ENCODE peak calls at places on chromosome 7, in nine cellular contexts. One of them, this sample, is unnamed.
A peak's percentile ranks its signal among the peaks of the same experiment; 100 is the strongest.

GRCh38 chr7:7311001-7311400 is 128.7 kb downstream of the C1GALT1 start:
- DNase-seq in substantia nigra: no peak
- DNase-seq in activated CD8-positive, alpha-beta memory T cell treated with anti-CD3 and anti-CD28 coated beads, Interleukin-2, amount 10 ng/mL, durations not matched to agents 7 days and 5 days: no peak
- DNase-seq in NCI-H446 treated with DMSO at 0.1 percent for 48 hours: no peak
- DNase-seq in Right ventricle myocardium superior: no peak
- DNase-seq in GM18507: no peak
- DNase-seq in HCEC 1CT: no peak
- DNase-seq in OCI-LY7: no peak
- DNase-seq in neural crest cell: no peak
- DNase-seq in this sample: no peak

GRCh38 chr7:9307131-9307530 is 873.7 kb downstream of the NXPH1 start:
- DNase-seq in substantia nigra: no peak
- DNase-seq in activated CD8-positive, alpha-beta memory T cell treated with anti-CD3 and anti-CD28 coated beads, Interleukin-2, amount 10 ng/mL, durations not matched to agents 7 days and 5 days: no peak
- DNase-seq in NCI-H446 treated with DMSO at 0.1 percent for 48 hours: no peak
- DNase-seq in Right ventricle myocardium superior: no peak
- DNase-seq in GM18507: no peak
- DNase-seq in HCEC 1CT: no peak
- DNase-seq in OCI-LY7: no peak
- DNase-seq in neural crest cell: no peak
- DNase-seq in this sample: no peak

GRCh38 chr7:87146740-87147386 is 5.4 kb upstream of the DMTF1 start:
- DNase-seq in substantia nigra: no peak
- DNase-seq in activated CD8-positive, alpha-beta memory T cell treated with anti-CD3 and anti-CD28 coated beads, Interleukin-2, amount 10 ng/mL, durations not matched to agents 7 days and 5 days: no peak
- DNase-seq in NCI-H446 treated with DMSO at 0.1 percent for 48 hours: peak; percentile 25
- DNase-seq in Right ventricle myocardium superior: peak; percentile 35
- DNase-seq in GM18507: no peak
- DNase-seq in HCEC 1CT: no peak
- DNase-seq in OCI-LY7: no peak
- DNase-seq in neural crest cell: no peak
- DNase-seq in this sample: no peak

GRCh38 chr7:43625453-43625852 is 42.5 kb downstream of the STK17A start:
- DNase-seq in substantia nigra: no peak
- DNase-seq in activated CD8-positive, alpha-beta memory T cell treated with anti-CD3 and anti-CD28 coated beads, Interleukin-2, amount 10 ng/mL, durations not matched to agents 7 days and 5 days: peak; percentile 83
- DNase-seq in NCI-H446 treated with DMSO at 0.1 percent for 48 hours: no peak
- DNase-seq in Right ventricle myocardium superior: no peak
- DNase-seq in GM18507: no peak
- DNase-seq in HCEC 1CT: no peak
- DNase-seq in OCI-LY7: peak; percentile 71
- DNase-seq in neural crest cell: no peak
- DNase-seq in this sample: no peak

GRCh38 chr7:45324683-45325237 is 167.2 kb downstream of the RAMP3 start:
- DNase-seq in substantia nigra: no peak
- DNase-seq in activated CD8-positive, alpha-beta memory T cell treated with anti-CD3 and anti-CD28 coated beads, Interleukin-2, amount 10 ng/mL, durations not matched to agents 7 days and 5 days: no peak
- DNase-seq in NCI-H446 treated with DMSO at 0.1 percent for 48 hours: no peak
- DNase-seq in Right ventricle myocardium superior: no peak
- DNase-seq in GM18507: no peak
- DNase-seq in HCEC 1CT: no peak
- DNase-seq in OCI-LY7: no peak
- DNase-seq in neural crest cell: no peak
- DNase-seq in this sample: no peak

GRCh38 chr7:45709168-45710034 is 135.2 kb downstream of the ADCY1 start:
- DNase-seq in substantia nigra: no peak
- DNase-seq in activated CD8-positive, alpha-beta memory T cell treated with anti-CD3 and anti-CD28 coated beads, Interleukin-2, amount 10 ng/mL, durations not matched to agents 7 days and 5 days: no peak
- DNase-seq in NCI-H446 treated with DMSO at 0.1 percent for 48 hours: no peak
- DNase-seq in Right ventricle myocardium superior: peak; percentile 77
- DNase-seq in GM18507: no peak
- DNase-seq in HCEC 1CT: peak; percentile 92
- DNase-seq in OCI-LY7: no peak
- DNase-seq in neural crest cell: no peak
- DNase-seq in this sample: no peak

GRCh38 chr7:109479388-109479787 is 909.7 kb downstream of the DNAJB9 start:
- DNase-seq in substantia nigra: no peak
- DNase-seq in activated CD8-positive, alpha-beta memory T cell treated with anti-CD3 and anti-CD28 coated beads, Interleukin-2, amount 10 ng/mL, durations not matched to agents 7 days and 5 days: no peak
- DNase-seq in NCI-H446 treated with DMSO at 0.1 percent for 48 hours: no peak
- DNase-seq in Right ventricle myocardium superior: no peak
- DNase-seq in GM18507: no peak
- DNase-seq in HCEC 1CT: no peak
- DNase-seq in OCI-LY7: no peak
- DNase-seq in neural crest cell: no peak
- DNase-seq in this sample: no peak

GRCh38 chr7:104106106-104106505 is 101.7 kb downstream of the ORC5 start:
- DNase-seq in substantia nigra: no peak
- DNase-seq in activated CD8-positive, alpha-beta memory T cell treated with anti-CD3 and anti-CD28 coated beads, Interleukin-2, amount 10 ng/mL, durations not matched to agents 7 days and 5 days: no peak
- DNase-seq in NCI-H446 treated with DMSO at 0.1 percent for 48 hours: no peak
- DNase-seq in Right ventricle myocardium superior: no peak
- DNase-seq in GM18507: no peak
- DNase-seq in HCEC 1CT: no peak
- DNase-seq in OCI-LY7: no peak
- DNase-seq in neural crest cell: no peak
- DNase-seq in this sample: no peak

GRCh38 chr7:135962802-135963201 is 14.4 kb downstream of the MTPN start:
- DNase-seq in substantia nigra: no peak
- DNase-seq in activated CD8-positive, alpha-beta memory T cell treated with anti-CD3 and anti-CD28 coated beads, Interleukin-2, amount 10 ng/mL, durations not matched to agents 7 days and 5 days: no peak
- DNase-seq in NCI-H446 treated with DMSO at 0.1 percent for 48 hours: no peak
- DNase-seq in Right ventricle myocardium superior: no peak
- DNase-seq in GM18507: no peak
- DNase-seq in HCEC 1CT: no peak
- DNase-seq in OCI-LY7: no peak
- DNase-seq in neural crest cell: no peak
- DNase-seq in this sample: no peak

GRCh38 chr7:105268511-105269392 is 120.0 kb downstream of the SRPK2 start:
- DNase-seq in substantia nigra: no peak
- DNase-seq in activated CD8-positive, alpha-beta memory T cell treated with anti-CD3 and anti-CD28 coated beads, Interleukin-2, amount 10 ng/mL, durations not matched to agents 7 days and 5 days: no peak
- DNase-seq in NCI-H446 treated with DMSO at 0.1 percent for 48 hours: no peak
- DNase-seq in Right ventricle myocardium superior: no peak
- DNase-seq in GM18507: no peak
- DNase-seq in HCEC 1CT: peak; percentile 71
- DNase-seq in OCI-LY7: peak; percentile 47
- DNase-seq in neural crest cell: no peak
- DNase-seq in this sample: peak; percentile 55

GRCh38 chr7:49324707-49325106 is 400.4 kb downstream of the CDC14C start:
- DNase-seq in substantia nigra: no peak
- DNase-seq in activated CD8-positive, alpha-beta memory T cell treated with anti-CD3 and anti-CD28 coated beads, Interleukin-2, amount 10 ng/mL, durations not matched to agents 7 days and 5 days: no peak
- DNase-seq in NCI-H446 treated with DMSO at 0.1 percent for 48 hours: peak; percentile 11
- DNase-seq in Right ventricle myocardium superior: no peak
- DNase-seq in GM18507: no peak
- DNase-seq in HCEC 1CT: no peak
- DNase-seq in OCI-LY7: peak; percentile 36
- DNase-seq in neural crest cell: no peak
- DNase-seq in this sample: no peak

GRCh38 chr7:157485361-157485831 is 148.6 kb downstream of the DNAJB6 start:
- DNase-seq in substantia nigra: no peak
- DNase-seq in activated CD8-positive, alpha-beta memory T cell treated with anti-CD3 and anti-CD28 coated beads, Interleukin-2, amount 10 ng/mL, durations not matched to agents 7 days and 5 days: peak; percentile 60
- DNase-seq in NCI-H446 treated with DMSO at 0.1 percent for 48 hours: no peak
- DNase-seq in Right ventricle myocardium superior: peak; percentile 29
- DNase-seq in GM18507: no peak
- DNase-seq in HCEC 1CT: no peak
- DNase-seq in OCI-LY7: no peak
- DNase-seq in neural crest cell: no peak
- DNase-seq in this sample: no peak

GRCh38 chr7:42493436-42494198 is 256.6 kb upstream of the GLI3 start:
- DNase-seq in substantia nigra: no peak
- DNase-seq in activated CD8-positive, alpha-beta memory T cell treated with anti-CD3 and anti-CD28 coated beads, Interleukin-2, amount 10 ng/mL, durations not matched to agents 7 days and 5 days: peak; percentile 41
- DNase-seq in NCI-H446 treated with DMSO at 0.1 percent for 48 hours: no peak
- DNase-seq in Right ventricle myocardium superior: peak; percentile 84
- DNase-seq in GM18507: no peak
- DNase-seq in HCEC 1CT: peak; percentile 73
- DNase-seq in OCI-LY7: no peak
- DNase-seq in neural crest cell: peak; percentile 35
- DNase-seq in this sample: peak; percentile 45

GRCh38 chr7:139457153-139457946 is 26.1 kb downstream of the KLRG2 start:
- DNase-seq in substantia nigra: no peak
- DNase-seq in activated CD8-positive, alpha-beta memory T cell treated with anti-CD3 and anti-CD28 coated beads, Interleukin-2, amount 10 ng/mL, durations not matched to agents 7 days and 5 days: no peak
- DNase-seq in NCI-H446 treated with DMSO at 0.1 percent for 48 hours: no peak
- DNase-seq in Right ventricle myocardium superior: no peak
- DNase-seq in GM18507: no peak
- DNase-seq in HCEC 1CT: peak; percentile 47
- DNase-seq in OCI-LY7: no peak
- DNase-seq in neural crest cell: no peak
- DNase-seq in this sample: no peak

GRCh38 chr7:150322114-150322832 is 882 bp upstream of the LRRC61 start:
- DNase-seq in substantia nigra: no peak
- DNase-seq in activated CD8-positive, alpha-beta memory T cell treated with anti-CD3 and anti-CD28 coated beads, Interleukin-2, amount 10 ng/mL, durations not matched to agents 7 days and 5 days: peak; percentile 90
- DNase-seq in NCI-H446 treated with DMSO at 0.1 percent for 48 hours: no peak
- DNase-seq in Right ventricle myocardium superior: no peak
- DNase-seq in GM18507: no peak
- DNase-seq in HCEC 1CT: no peak
- DNase-seq in OCI-LY7: no peak
- DNase-seq in neural crest cell: no peak
- DNase-seq in this sample: no peak

GRCh38 chr7:30032310-30033125 is 4.3 kb downstream of the PLEKHA8 start:
- DNase-seq in substantia nigra: no peak
- DNase-seq in activated CD8-positive, alpha-beta memory T cell treated with anti-CD3 and anti-CD28 coated beads, Interleukin-2, amount 10 ng/mL, durations not matched to agents 7 days and 5 days: no peak
- DNase-seq in NCI-H446 treated with DMSO at 0.1 percent for 48 hours: no peak
- DNase-seq in Right ventricle myocardium superior: no peak
- DNase-seq in GM18507: no peak
- DNase-seq in HCEC 1CT: peak; percentile 80
- DNase-seq in OCI-LY7: peak; percentile 70
- DNase-seq in neural crest cell: no peak
- DNase-seq in this sample: no peak

GRCh38 chr7:117731455-117731854 is 141.8 kb downstream of the CTTNBP2 start:
- DNase-seq in substantia nigra: no peak
- DNase-seq in activated CD8-positive, alpha-beta memory T cell treated with anti-CD3 and anti-CD28 coated beads, Interleukin-2, amount 10 ng/mL, durations not matched to agents 7 days and 5 days: no peak
- DNase-seq in NCI-H446 treated with DMSO at 0.1 percent for 48 hours: no peak
- DNase-seq in Right ventricle myocardium superior: peak; percentile 52
- DNase-seq in GM18507: peak; percentile 9
- DNase-seq in HCEC 1CT: no peak
- DNase-seq in OCI-LY7: no peak
- DNase-seq in neural crest cell: no peak
- DNase-seq in this sample: no peak

GRCh38 chr7:106038916-106039315 is 73.2 kb downstream of the SYPL1 start:
- DNase-seq in substantia nigra: no peak
- DNase-seq in activated CD8-positive, alpha-beta memory T cell treated with anti-CD3 and anti-CD28 coated beads, Interleukin-2, amount 10 ng/mL, durations not matched to agents 7 days and 5 days: no peak
- DNase-seq in NCI-H446 treated with DMSO at 0.1 percent for 48 hours: no peak
- DNase-seq in Right ventricle myocardium superior: no peak
- DNase-seq in GM18507: no peak
- DNase-seq in HCEC 1CT: no peak
- DNase-seq in OCI-LY7: no peak
- DNase-seq in neural crest cell: no peak
- DNase-seq in this sample: no peak

GRCh38 chr7:70698219-70698832 is 433.6 kb upstream of the GALNT17 start:
- DNase-seq in substantia nigra: no peak
- DNase-seq in activated CD8-positive, alpha-beta memory T cell treated with anti-CD3 and anti-CD28 coated beads, Interleukin-2, amount 10 ng/mL, durations not matched to agents 7 days and 5 days: no peak
- DNase-seq in NCI-H446 treated with DMSO at 0.1 percent for 48 hours: peak; percentile 41
- DNase-seq in Right ventricle myocardium superior: no peak
- DNase-seq in GM18507: no peak
- DNase-seq in HCEC 1CT: no peak
- DNase-seq in OCI-LY7: peak; percentile 70
- DNase-seq in neural crest cell: no peak
- DNase-seq in this sample: peak; percentile 63

GRCh38 chr7:150735596-150736358 is 1.4 kb upstream of the GIMAP5 start:
- DNase-seq in substantia nigra: no peak
- DNase-seq in activated CD8-positive, alpha-beta memory T cell treated with anti-CD3 and anti-CD28 coated beads, Interleukin-2, amount 10 ng/mL, durations not matched to agents 7 days and 5 days: no peak
- DNase-seq in NCI-H446 treated with DMSO at 0.1 percent for 48 hours: no peak
- DNase-seq in Right ventricle myocardium superior: no peak
- DNase-seq in GM18507: no peak
- DNase-seq in HCEC 1CT: no peak
- DNase-seq in OCI-LY7: no peak
- DNase-seq in neural crest cell: no peak
- DNase-seq in this sample: no peak

GRCh38 chr7:47670738-47671137 is 88.8 kb upstream of the TNS3 start:
- DNase-seq in substantia nigra: no peak
- DNase-seq in activated CD8-positive, alpha-beta memory T cell treated with anti-CD3 and anti-CD28 coated beads, Interleukin-2, amount 10 ng/mL, durations not matched to agents 7 days and 5 days: no peak
- DNase-seq in NCI-H446 treated with DMSO at 0.1 percent for 48 hours: no peak
- DNase-seq in Right ventricle myocardium superior: peak; percentile 38
- DNase-seq in GM18507: peak; percentile 54
- DNase-seq in HCEC 1CT: no peak
- DNase-seq in OCI-LY7: peak; percentile 99
- DNase-seq in neural crest cell: no peak
- DNase-seq in this sample: no peak

GRCh38 chr7:90472805-90473540 is 3.5 kb downstream of the PTTG1IP2 start:
- DNase-seq in substantia nigra: no peak
- DNase-seq in activated CD8-positive, alpha-beta memory T cell treated with anti-CD3 and anti-CD28 coated beads, Interleukin-2, amount 10 ng/mL, durations not matched to agents 7 days and 5 days: no peak
- DNase-seq in NCI-H446 treated with DMSO at 0.1 percent for 48 hours: no peak
- DNase-seq in Right ventricle myocardium superior: no peak
- DNase-seq in GM18507: no peak
- DNase-seq in HCEC 1CT: no peak
- DNase-seq in OCI-LY7: no peak
- DNase-seq in neural crest cell: no peak
- DNase-seq in this sample: no peak

GRCh38 chr7:130272456-130273080 is 5.9 kb downstream of the CPA2 start:
- DNase-seq in substantia nigra: no peak
- DNase-seq in activated CD8-positive, alpha-beta memory T cell treated with anti-CD3 and anti-CD28 coated beads, Interleukin-2, amount 10 ng/mL, durations not matched to agents 7 days and 5 days: no peak
- DNase-seq in NCI-H446 treated with DMSO at 0.1 percent for 48 hours: peak; percentile 63
- DNase-seq in Right ventricle myocardium superior: no peak
- DNase-seq in GM18507: no peak
- DNase-seq in HCEC 1CT: no peak
- DNase-seq in OCI-LY7: no peak
- DNase-seq in neural crest cell: peak; percentile 29
- DNase-seq in this sample: no peak

GRCh38 chr7:158413962-158414961 is 173.4 kb downstream of the PTPRN2 start:
- DNase-seq in substantia nigra: peak; percentile 71
- DNase-seq in activated CD8-positive, alpha-beta memory T cell treated with anti-CD3 and anti-CD28 coated beads, Interleukin-2, amount 10 ng/mL, durations not matched to agents 7 days and 5 days: no peak
- DNase-seq in NCI-H446 treated with DMSO at 0.1 percent for 48 hours: no peak
- DNase-seq in Right ventricle myocardium superior: no peak
- DNase-seq in GM18507: no peak
- DNase-seq in HCEC 1CT: no peak
- DNase-seq in OCI-LY7: no peak
- DNase-seq in neural crest cell: peak; percentile 27
- DNase-seq in this sample: peak; percentile 63

GRCh38 chr7:70668606-70669358 is 463.2 kb upstream of the GALNT17 start:
- DNase-seq in substantia nigra: no peak
- DNase-seq in activated CD8-positive, alpha-beta memory T cell treated with anti-CD3 and anti-CD28 coated beads, Interleukin-2, amount 10 ng/mL, durations not matched to agents 7 days and 5 days: no peak
- DNase-seq in NCI-H446 treated with DMSO at 0.1 percent for 48 hours: no peak
- DNase-seq in Right ventricle myocardium superior: peak; percentile 60
- DNase-seq in GM18507: no peak
- DNase-seq in HCEC 1CT: no peak
- DNase-seq in OCI-LY7: no peak
- DNase-seq in neural crest cell: no peak
- DNase-seq in this sample: no peak

GRCh38 chr7:150871601-150872000 is 19.3 kb downstream of the AOC1 start:
- DNase-seq in substantia nigra: no peak
- DNase-seq in activated CD8-positive, alpha-beta memory T cell treated with anti-CD3 and anti-CD28 coated beads, Interleukin-2, amount 10 ng/mL, durations not matched to agents 7 days and 5 days: no peak
- DNase-seq in NCI-H446 treated with DMSO at 0.1 percent for 48 hours: no peak
- DNase-seq in Right ventricle myocardium superior: no peak
- DNase-seq in GM18507: no peak
- DNase-seq in HCEC 1CT: no peak
- DNase-seq in OCI-LY7: no peak
- DNase-seq in neural crest cell: no peak
- DNase-seq in this sample: no peak

GRCh38 chr7:36131499-36131898 is 21.6 kb upstream of the EEPD1 start:
- DNase-seq in substantia nigra: no peak
- DNase-seq in activated CD8-positive, alpha-beta memory T cell treated with anti-CD3 and anti-CD28 coated beads, Interleukin-2, amount 10 ng/mL, durations not matched to agents 7 days and 5 days: no peak
- DNase-seq in NCI-H446 treated with DMSO at 0.1 percent for 48 hours: no peak
- DNase-seq in Right ventricle myocardium superior: no peak
- DNase-seq in GM18507: no peak
- DNase-seq in HCEC 1CT: no peak
- DNase-seq in OCI-LY7: no peak
- DNase-seq in neural crest cell: no peak
- DNase-seq in this sample: no peak

GRCh38 chr7:27155816-27156507 is 513 bp downstream of the HOXA7 start:
- DNase-seq in substantia nigra: no peak
- DNase-seq in activated CD8-positive, alpha-beta memory T cell treated with anti-CD3 and anti-CD28 coated beads, Interleukin-2, amount 10 ng/mL, durations not matched to agents 7 days and 5 days: no peak
- DNase-seq in NCI-H446 treated with DMSO at 0.1 percent for 48 hours: no peak
- DNase-seq in Right ventricle myocardium superior: no peak
- DNase-seq in GM18507: no peak
- DNase-seq in HCEC 1CT: peak; percentile 32
- DNase-seq in OCI-LY7: peak; percentile 65
- DNase-seq in neural crest cell: no peak
- DNase-seq in this sample: no peak

GRCh38 chr7:25455649-25456251 is 227.5 kb upstream of the NPVF start:
- DNase-seq in substantia nigra: no peak
- DNase-seq in activated CD8-positive, alpha-beta memory T cell treated with anti-CD3 and anti-CD28 coated beads, Interleukin-2, amount 10 ng/mL, durations not matched to agents 7 days and 5 days: no peak
- DNase-seq in NCI-H446 treated with DMSO at 0.1 percent for 48 hours: no peak
- DNase-seq in Right ventricle myocardium superior: no peak
- DNase-seq in GM18507: no peak
- DNase-seq in HCEC 1CT: no peak
- DNase-seq in OCI-LY7: no peak
- DNase-seq in neural crest cell: no peak
- DNase-seq in this sample: no peak